ENCODE peak calls at places on chromosomes 11 and 22, in ten cellular contexts. I is NCI-H1092 treated with DMSO at 0.1 percent for 48 hours; N is progenitor cell of endocrine pancreas; R is HCT116; V is mesothelial cell of epicardium; Q is ELF-1; A is naive thymus-derived CD8-positive, alpha-beta T cell; F is activated CD4-positive, alpha-beta T cell treated with anti-CD3 and anti-CD28 coated beads, Interleukin-2, amount 10 ng/mL, durations not matched to agents 7 days and 5 days; E is GM03348; B is fibroblast of lung. H is an unnamed sample.

GRCh38 chr11:61601512-61601911 is 20.6 kb upstream of the SYT7 start:
- DNase-seq in F (no peak), V (no peak), B (no peak), E (no peak), R (no peak), N (no peak), A (no peak), I (peak; percentile 34), Q (no peak), H (no peak)

GRCh38 chr22:49015993-49016908 is 811.4 kb downstream of the BRD1 start:
- DNase-seq in A (peak; percentile 9), B (no peak), E (no peak), F (no peak), N (no peak), V (no peak), Q (peak; percentile 1), R (no peak), I (no peak), H (no peak)

GRCh38 chr11:102287963-102288744 is 29.1 kb upstream of the BIRC3 start:
- DNase-seq in R (peak; percentile 69), A (peak; percentile 27), V (no peak), B (peak; percentile 85), I (peak; percentile 84), N (no peak), Q (peak; percentile 63), E (peak; percentile 87), F (peak; percentile 59), H (peak; percentile 80)

GRCh38 chr22:39242389-39242808 is 2.4 kb downstream of the PDGFB start:
- DNase-seq in I (no peak), Q (peak; percentile 43), R (no peak), A (no peak), B (no peak), V (no peak), E (peak; percentile 34), N (no peak), F (no peak), H (no peak)

GRCh38 chr22:45069925-45070324 is 60.1 kb upstream of the PHF21B start:
- DNase-seq in A (no peak), Q (no peak), B (no peak), R (no peak), I (no peak), F (no peak), N (no peak), V (no peak), E (no peak), H (no peak)

GRCh38 chr11:58573451-58574104 is 2.1 kb downstream of the LPXN start:
- DNase-seq in E (peak; percentile 67), I (no peak), Q (no peak), A (peak; percentile 20), R (no peak), B (peak; percentile 78), N (no peak), V (no peak), F (peak; percentile 51), H (peak; percentile 63)

GRCh38 chr11:27217948-27218410 is 145.0 kb downstream of the CCDC34 start:
- DNase-seq in A (no peak), N (no peak), R (no peak), B (no peak), Q (no peak), E (peak; percentile 70), F (no peak), I (peak; percentile 17), V (no peak), H (peak; percentile 77)

GRCh38 chr11:95647355-95647754 is 142.2 kb downstream of the FAM76B start:
- DNase-seq in F (no peak), Q (no peak), I (no peak), E (no peak), V (no peak), R (no peak), N (no peak), A (no peak), B (peak; percentile 85), H (no peak)

GRCh38 chr11:75073459-75074190 is 23.1 kb downstream of the OR2AT4 start:
- DNase-seq in F (no peak), Q (peak; percentile 30), R (no peak), N (no peak), B (no peak), E (no peak), A (no peak), I (no peak), V (no peak), H (no peak)

GRCh38 chr11:5596611-5597201 is at the start of gene TRIM6:
- DNase-seq in A (no peak), B (peak; percentile 31), R (no peak), E (peak; percentile 78), V (no peak), N (peak; percentile 33), F (peak; percentile 15), I (no peak), Q (peak; percentile 74), H (peak; percentile 65)

GRCh38 chr22:46537946-46538815 is 761 bp upstream of the CELSR1 start:
- DNase-seq in R (no peak), I (no peak), N (peak; percentile 53), F (no peak), E (peak; percentile 62), B (peak; percentile 20), V (no peak), Q (no peak), A (no peak), H (peak; percentile 50)

GRCh38 chr11:118152552-118153471 is at the start of gene SCN4B:
- DNase-seq in N (peak; percentile 53), E (peak; percentile 88), R (no peak), A (no peak), Q (peak; percentile 78), V (peak; percentile 60), F (peak; percentile 14), B (peak; percentile 41), I (peak; percentile 55), H (peak; percentile 88)

GRCh38 chr22:46735747-46736608 is 2.1 kb downstream of the CERK start:
- DNase-seq in I (no peak), V (peak; percentile 18), N (no peak), A (no peak), R (no peak), E (no peak), Q (peak; percentile 83), F (no peak), B (no peak), H (no peak)

GRCh38 chr11:34846467-34846866 is 69.7 kb downstream of the APIP start:
- DNase-seq in N (no peak), I (no peak), F (no peak), A (no peak), E (no peak), B (no peak), R (no peak), V (no peak), Q (no peak), H (no peak)

GRCh38 chr11:109859325-109859724 is 233.9 kb upstream of the ZC3H12C start:
- DNase-seq in F (no peak), Q (no peak), N (no peak), A (no peak), I (no peak), B (peak; percentile 60), R (peak; percentile 95), E (no peak), V (no peak), H (peak; percentile 55)

GRCh38 chr11:59560290-59560701 is 49.0 kb downstream of the OR4D9 start:
- DNase-seq in E (peak; percentile 45), A (peak; percentile 77), R (peak; percentile 85), N (peak; percentile 78), V (peak; percentile 51), F (peak; percentile 69), I (peak; percentile 79), B (peak; percentile 78), Q (peak; percentile 93), H (peak; percentile 25)

GRCh38 chr11:70577258-70577603 is 178.9 kb downstream of the CTTN start:
- DNase-seq in E (no peak), V (no peak), Q (no peak), A (no peak), B (no peak), R (no peak), I (no peak), F (no peak), N (no peak), H (no peak)

GRCh38 chr11:106706355-106706754 is 311.9 kb downstream of the GUCY1A2 start:
- DNase-seq in B (peak; percentile 59), N (no peak), E (no peak), A (no peak), I (no peak), F (no peak), R (peak; percentile 27), Q (no peak), V (no peak), H (peak; percentile 5)

H was measured in AG20443.